ENCODE peak calls at places on chromosomes 16 and 17, in ten cellular contexts. Y, K, M, L, O, H, W, A, D and I are unnamed samples.

GRCh38 chr17:64358261-64358788 is 32.3 kb downstream of the PECAM1 start:
- DNase-seq in Y (no peak), K (no peak), M (no peak), L (no peak), O (no peak), H (no peak), W (no peak), A (no peak), D (no peak), I (no peak)

GRCh38 chr17:13351046-13351445 is 250.7 kb downstream of the HS3ST3A1 start:
- DNase-seq in Y (no peak), K (no peak), M (peak), L (no peak), O (no peak), H (peak), W (no peak), A (no peak), D (no peak), I (no peak)

GRCh38 chr17:65598711-65599110 is 37.3 kb upstream of the AXIN2 start:
- DNase-seq in Y (no peak), K (no peak), M (no peak), L (no peak), O (no peak), H (no peak), W (no peak), A (no peak), D (no peak), I (no peak)

GRCh38 chr16:83420206-83420760 is 387.5 kb upstream of the HSBP1 start:
- DNase-seq in Y (peak), K (no peak), M (peak), L (peak), O (peak), H (peak), W (no peak), A (no peak), D (no peak), I (no peak)

GRCh38 chr17:74011963-74012362 is 191.5 kb upstream of the RPL38 start:
- DNase-seq in Y (no peak), K (no peak), M (no peak), L (no peak), O (no peak), H (no peak), W (no peak), A (no peak), D (no peak), I (no peak)

GRCh38 chr16:88732172-88732960 is 26.1 kb downstream of the CTU2 start:
- DNase-seq in Y (no peak), K (no peak), M (no peak), L (no peak), O (no peak), H (no peak), W (no peak), A (no peak), D (no peak), I (peak)

GRCh38 chr17:13337864-13338371 is 263.8 kb downstream of the HS3ST3A1 start:
- DNase-seq in Y (peak), K (no peak), M (peak), L (peak), O (peak), H (peak), W (peak), A (no peak), D (peak), I (no peak)

GRCh38 chr17:80834896-80835281 is 156.8 kb upstream of the CHMP6 start:
- DNase-seq in Y (no peak), K (no peak), M (no peak), L (no peak), O (no peak), H (no peak), W (no peak), A (no peak), D (no peak), I (no peak)

GRCh38 chr16:65410801-65411200 is 288.9 kb upstream of the CDH11 start:
- DNase-seq in Y (no peak), K (no peak), M (no peak), L (no peak), O (no peak), H (peak), W (no peak), A (no peak), D (no peak), I (no peak)

GRCh38 chr16:71288570-71288889 is 672 bp downstream of the CMTR2 start:
- DNase-seq in Y (no peak), K (no peak), M (no peak), L (peak), O (no peak), H (no peak), W (no peak), A (no peak), D (no peak), I (no peak)

GRCh38 chr17:72498671-72499210 is 377.9 kb downstream of the SOX9 start:
- DNase-seq in Y (no peak), K (no peak), M (no peak), L (no peak), O (no peak), H (no peak), W (no peak), A (no peak), D (no peak), I (no peak)